ENCODE peak calls at places on chromosomes 11 and 22, in seven cellular contexts. One of them, this sample, is unnamed.

GRCh38 chr22:46416537-46417267 is 81.2 kb downstream of the TRMU start:
- DNase-seq in cardiac fibroblast: peak
- DNase-seq in A549: no peak
- DNase-seq in vagina: no peak
- DNase-seq in suprapubic skin: no peak
- DNase-seq in GM12865: no peak
- DNase-seq in tibial artery: no peak
- DNase-seq in this sample: no peak

GRCh38 chr11:14623036-14623435 is 20.6 kb upstream of the PDE3B start:
- DNase-seq in vagina: no peak
- DNase-seq in cardiac fibroblast: no peak
- DNase-seq in tibial artery: no peak
- DNase-seq in A549: no peak
- DNase-seq in GM12865: no peak
- DNase-seq in suprapubic skin: no peak
- DNase-seq in this sample: no peak

GRCh38 chr11:27255447-27255828 is 107.6 kb downstream of the CCDC34 start:
- DNase-seq in tibial artery: no peak
- DNase-seq in GM12865: no peak
- DNase-seq in vagina: no peak
- DNase-seq in cardiac fibroblast: peak
- DNase-seq in suprapubic skin: no peak
- DNase-seq in A549: no peak
- DNase-seq in this sample: no peak

GRCh38 chr11:96199563-96200025 is 143.4 kb downstream of the MAML2 start:
- DNase-seq in GM12865: no peak
- DNase-seq in cardiac fibroblast: peak
- DNase-seq in A549: no peak
- DNase-seq in vagina: no peak
- DNase-seq in tibial artery: no peak
- DNase-seq in suprapubic skin: no peak
- DNase-seq in this sample: no peak

GRCh38 chr11:68673991-68674390 is 10.4 kb upstream of the GAL start:
- DNase-seq in cardiac fibroblast: no peak
- DNase-seq in vagina: no peak
- DNase-seq in suprapubic skin: no peak
- DNase-seq in GM12865: no peak
- DNase-seq in tibial artery: no peak
- DNase-seq in A549: no peak
- DNase-seq in this sample: no peak

GRCh38 chr22:30251661-30252226 is 5.2 kb upstream of the LIF start:
- DNase-seq in tibial artery: no peak
- DNase-seq in GM12865: no peak
- DNase-seq in vagina: no peak
- DNase-seq in A549: no peak
- DNase-seq in cardiac fibroblast: peak
- DNase-seq in suprapubic skin: no peak
- DNase-seq in this sample: no peak

GRCh38 chr11:62427630-62428233 is 8.9 kb downstream of the SCGB1A1 start:
- DNase-seq in GM12865: peak
- DNase-seq in A549: no peak
- DNase-seq in suprapubic skin: no peak
- DNase-seq in vagina: no peak
- DNase-seq in tibial artery: no peak
- DNase-seq in cardiac fibroblast: peak
- DNase-seq in this sample: no peak

GRCh38 chr22:39501644-39502108 is 414 bp upstream of the MIEF1 start:
- DNase-seq in tibial artery: no peak
- DNase-seq in suprapubic skin: no peak
- DNase-seq in vagina: no peak
- DNase-seq in A549: no peak
- DNase-seq in cardiac fibroblast: no peak
- DNase-seq in GM12865: no peak
- DNase-seq in this sample: no peak

GRCh38 chr11:133078591-133079179 is 453.6 kb downstream of the OPCML start:
- DNase-seq in GM12865: peak
- DNase-seq in tibial artery: no peak
- DNase-seq in suprapubic skin: no peak
- DNase-seq in A549: peak
- DNase-seq in vagina: no peak
- DNase-seq in cardiac fibroblast: peak
- DNase-seq in this sample: no peak

GRCh38 chr11:115739121-115739520 is 234.9 kb upstream of the CADM1 start:
- DNase-seq in suprapubic skin: no peak
- DNase-seq in tibial artery: no peak
- DNase-seq in GM12865: no peak
- DNase-seq in cardiac fibroblast: no peak
- DNase-seq in A549: no peak
- DNase-seq in vagina: no peak
- DNase-seq in this sample: no peak

GRCh38 chr11:120637131-120637530 is 125.6 kb downstream of the GRIK4 start:
- DNase-seq in vagina: no peak
- DNase-seq in cardiac fibroblast: no peak
- DNase-seq in tibial artery: no peak
- DNase-seq in suprapubic skin: no peak
- DNase-seq in GM12865: no peak
- DNase-seq in A549: no peak
- DNase-seq in this sample: no peak

GRCh38 chr22:39567135-39567946 is 3.2 kb upstream of the CACNA1I start:
- DNase-seq in suprapubic skin: no peak
- DNase-seq in cardiac fibroblast: no peak
- DNase-seq in GM12865: peak
- DNase-seq in A549: no peak
- DNase-seq in vagina: no peak
- DNase-seq in tibial artery: no peak
- DNase-seq in this sample: no peak

GRCh38 chr11:72105888-72106287 is at the start of gene TOMT:
- DNase-seq in A549: no peak
- DNase-seq in GM12865: no peak
- DNase-seq in cardiac fibroblast: no peak
- DNase-seq in tibial artery: no peak
- DNase-seq in vagina: no peak
- DNase-seq in suprapubic skin: no peak
- DNase-seq in this sample: no peak

GRCh38 chr22:42432020-42432596 is at the start of gene NFAM1:
- DNase-seq in suprapubic skin: no peak
- DNase-seq in tibial artery: peak
- DNase-seq in GM12865: no peak
- DNase-seq in vagina: no peak
- DNase-seq in A549: no peak
- DNase-seq in cardiac fibroblast: no peak
- DNase-seq in this sample: no peak

GRCh38 chr11:95788921-95789505 is 569 bp downstream of the FAM76B start:
- DNase-seq in tibial artery: no peak
- DNase-seq in cardiac fibroblast: peak
- DNase-seq in suprapubic skin: no peak
- DNase-seq in GM12865: peak
- DNase-seq in vagina: no peak
- DNase-seq in A549: peak
- DNase-seq in this sample: peak

GRCh38 chr11:6263664-6264063 is 4.0 kb downstream of the CCKBR start:
- DNase-seq in tibial artery: no peak
- DNase-seq in GM12865: no peak
- DNase-seq in cardiac fibroblast: no peak
- DNase-seq in A549: no peak
- DNase-seq in vagina: no peak
- DNase-seq in suprapubic skin: no peak
- DNase-seq in this sample: no peak

GRCh38 chr11:6259638-6260019 is at the start of gene CCKBR:
- DNase-seq in A549: no peak
- DNase-seq in tibial artery: no peak
- DNase-seq in vagina: no peak
- DNase-seq in cardiac fibroblast: no peak
- DNase-seq in suprapubic skin: no peak
- DNase-seq in GM12865: no peak
- DNase-seq in this sample: no peak

GRCh38 chr11:6260207-6260726 is 629 bp downstream of the CCKBR start:
- DNase-seq in suprapubic skin: no peak
- DNase-seq in cardiac fibroblast: no peak
- DNase-seq in vagina: no peak
- DNase-seq in tibial artery: no peak
- DNase-seq in GM12865: no peak
- DNase-seq in A549: no peak
- DNase-seq in this sample: no peak

GRCh38 chr11:6258141-6258540 is 1.5 kb upstream of the CCKBR start:
- DNase-seq in A549: no peak
- DNase-seq in vagina: no peak
- DNase-seq in suprapubic skin: no peak
- DNase-seq in GM12865: no peak
- DNase-seq in cardiac fibroblast: no peak
- DNase-seq in tibial artery: no peak
- DNase-seq in this sample: no peak

GRCh38 chr11:6258571-6258998 is 1.1 kb upstream of the CCKBR start:
- DNase-seq in A549: no peak
- DNase-seq in tibial artery: no peak
- DNase-seq in vagina: no peak
- DNase-seq in cardiac fibroblast: no peak
- DNase-seq in suprapubic skin: no peak
- DNase-seq in GM12865: no peak
- DNase-seq in this sample: no peak
- H3K4me3 ChIP-seq in A549: peak
- H3K4me3 ChIP-seq in tibial artery: peak
- H3K4me3 ChIP-seq in vagina: peak
- H3K4me3 ChIP-seq in cardiac fibroblast: no peak
- H3K4me3 ChIP-seq in suprapubic skin: peak
- H3K4me3 ChIP-seq in GM12865: no peak
- H3K4me3 ChIP-seq in this sample: peak

GRCh38 chr11:6576471-6577373 is 26.7 kb downstream of the RRP8 start:
- DNase-seq in A549: no peak
- DNase-seq in GM12865: no peak
- DNase-seq in vagina: no peak
- DNase-seq in suprapubic skin: no peak
- DNase-seq in tibial artery: no peak
- DNase-seq in cardiac fibroblast: peak
- DNase-seq in this sample: no peak
- TF ChIP-seq CTCF in A549: no peak
- TF ChIP-seq CTCF in GM12865: no peak
- TF ChIP-seq CTCF in vagina: no peak
- TF ChIP-seq CTCF in suprapubic skin: no peak
- TF ChIP-seq CTCF in tibial artery: no peak
- TF ChIP-seq CTCF in cardiac fibroblast: no peak
- TF ChIP-seq CTCF in this sample: no peak

GRCh38 chr22:17375914-17376614 is 6.8 kb downstream of the CECR2 start:
- DNase-seq in vagina: no peak
- DNase-seq in suprapubic skin: no peak
- DNase-seq in tibial artery: no peak
- DNase-seq in GM12865: no peak
- DNase-seq in A549: no peak
- DNase-seq in cardiac fibroblast: no peak
- DNase-seq in this sample: no peak
- H3K4me3 ChIP-seq in vagina: no peak
- H3K4me3 ChIP-seq in suprapubic skin: no peak
- H3K4me3 ChIP-seq in tibial artery: no peak
- H3K4me3 ChIP-seq in GM12865: no peak
- H3K4me3 ChIP-seq in A549: no peak
- H3K4me3 ChIP-seq in cardiac fibroblast: no peak
- H3K4me3 ChIP-seq in this sample: no peak

GRCh38 chr11:34408580-34409172 is 30.1 kb upstream of the CAT start:
- DNase-seq in vagina: no peak
- DNase-seq in GM12865: no peak
- DNase-seq in A549: no peak
- DNase-seq in suprapubic skin: no peak
- DNase-seq in tibial artery: no peak
- DNase-seq in cardiac fibroblast: no peak
- DNase-seq in this sample: no peak

GRCh38 chr11:34404280-34404679 is 34.5 kb upstream of the CAT start:
- DNase-seq in A549: no peak
- DNase-seq in GM12865: no peak
- DNase-seq in vagina: no peak
- DNase-seq in suprapubic skin: no peak
- DNase-seq in tibial artery: no peak
- DNase-seq in cardiac fibroblast: no peak
- DNase-seq in this sample: no peak

GRCh38 chr11:34406413-34406812 is 32.3 kb upstream of the CAT start:
- DNase-seq in GM12865: no peak
- DNase-seq in tibial artery: no peak
- DNase-seq in A549: no peak
- DNase-seq in suprapubic skin: no peak
- DNase-seq in vagina: no peak
- DNase-seq in cardiac fibroblast: no peak
- DNase-seq in this sample: no peak

GRCh38 chr11:34405079-34405858 is 33.5 kb upstream of the CAT start:
- DNase-seq in A549: peak
- DNase-seq in GM12865: peak
- DNase-seq in suprapubic skin: no peak
- DNase-seq in cardiac fibroblast: peak
- DNase-seq in tibial artery: no peak
- DNase-seq in vagina: no peak
- DNase-seq in this sample: no peak

GRCh38 chr11:34407121-34407813 is 31.5 kb upstream of the CAT start:
- DNase-seq in suprapubic skin: peak
- DNase-seq in vagina: no peak
- DNase-seq in GM12865: no peak
- DNase-seq in A549: no peak
- DNase-seq in cardiac fibroblast: no peak
- DNase-seq in tibial artery: no peak
- DNase-seq in this sample: no peak
- TF ChIP-seq CTCF in suprapubic skin: no peak
- TF ChIP-seq CTCF in vagina: no peak
- TF ChIP-seq CTCF in GM12865: no peak
- TF ChIP-seq CTCF in A549: no peak
- TF ChIP-seq CTCF in cardiac fibroblast: no peak
- TF ChIP-seq CTCF in tibial artery: no peak
- TF ChIP-seq CTCF in this sample: no peak

DNA sequence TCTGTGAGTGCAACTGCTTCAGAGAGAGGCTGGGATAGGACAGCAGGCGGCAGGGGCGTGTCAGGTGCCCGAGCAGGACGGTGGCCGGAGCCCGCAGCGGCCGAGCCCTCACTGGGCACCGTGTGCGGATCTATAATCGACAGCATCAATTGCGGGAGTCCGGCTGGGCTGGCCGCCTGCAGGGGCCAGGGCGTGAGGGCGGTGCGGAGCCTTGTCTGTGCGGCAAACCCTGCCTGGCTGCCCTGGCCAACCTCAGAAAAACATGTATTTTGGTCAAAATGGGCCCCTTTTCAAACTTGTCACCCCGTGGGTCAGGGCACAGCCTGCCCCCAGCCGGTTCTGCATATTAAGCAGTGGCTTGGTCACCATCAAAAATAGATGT is 91.3 kb upstream of the KCNQ1OT1 start:
- DNase-seq in suprapubic skin: peak
- DNase-seq in A549: no peak
- DNase-seq in tibial artery: peak
- DNase-seq in vagina: no peak
- DNase-seq in cardiac fibroblast: no peak
- DNase-seq in GM12865: no peak
- DNase-seq in this sample: peak
- H3K4me3 ChIP-seq in suprapubic skin: peak
- H3K4me3 ChIP-seq in A549: no peak
- H3K4me3 ChIP-seq in tibial artery: peak
- H3K4me3 ChIP-seq in vagina: peak
- H3K4me3 ChIP-seq in cardiac fibroblast: no peak
- H3K4me3 ChIP-seq in GM12865: no peak
- H3K4me3 ChIP-seq in this sample: peak

This sample was measured in thoracic aorta.